ENCODE peak calls at places on chromosomes 6 and 20, in six cellular contexts. Q is CD14-positive monocyte, D is GM20000, E is HFFc6, N is T-cell, A is germinal center. Z is an unnamed sample.

GRCh38 chr6:52407467-52407866 is 12.7 kb upstream of the EFHC1 start:
- DNase-seq in Q (no peak), D (peak), E (peak), N (no peak), A (peak), Z (peak)

GRCh38 chr20:10919549-10920140 is 245.8 kb upstream of the JAG1 start:
- DNase-seq in Q (no peak), D (no peak), E (peak), N (no peak), A (no peak), Z (peak)

GRCh38 chr6:112037783-112038216 is 16.1 kb upstream of the CCN6 start:
- DNase-seq in Q (peak), D (no peak), E (peak), N (no peak), A (no peak), Z (peak)

GRCh38 chr20:6730929-6731328 is 36.6 kb upstream of the BMP2 start:
- DNase-seq in Q (no peak), D (no peak), E (no peak), N (no peak), A (no peak), Z (no peak)

GRCh38 chr6:103983860-103984259 is 875.9 kb downstream of the HACE1 start:
- DNase-seq in Q (no peak), D (no peak), E (no peak), N (no peak), A (no peak), Z (no peak)

GRCh38 chr6:35610830-35611229 is 77.9 kb downstream of the FKBP5 start:
- DNase-seq in Q (no peak), D (no peak), E (no peak), N (no peak), A (no peak), Z (no peak)

GRCh38 chr6:106087548-106088325 is 1.6 kb downstream of the PRDM1 start:
- DNase-seq in Q (no peak), D (no peak), E (peak), N (no peak), A (no peak), Z (peak)

GRCh38 chr20:24610341-24611115 is 141.1 kb downstream of the SYNDIG1 start:
- DNase-seq in Q (no peak), D (no peak), E (no peak), N (no peak), A (no peak), Z (no peak)

GRCh38 chr20:64029293-64030117 is 6.5 kb upstream of the C20orf204 start:
- DNase-seq in Q (no peak), D (no peak), E (no peak), N (no peak), A (no peak), Z (no peak)

GRCh38 chr20:16555754-16556153 is 17.5 kb downstream of the KIF16B start:
- DNase-seq in Q (no peak), D (no peak), E (no peak), N (no peak), A (no peak), Z (no peak)

GRCh38 chr20:24718277-24718676 is 230.8 kb upstream of the CST7 start:
- DNase-seq in Q (no peak), D (no peak), E (no peak), N (no peak), A (no peak), Z (no peak)

GRCh38 chr20:6613280-6613861 is 154.1 kb upstream of the BMP2 start:
- DNase-seq in Q (no peak), D (no peak), E (no peak), N (no peak), A (no peak), Z (no peak)